ENCODE peak calls at places on chromosome 19, in ten cellular contexts. One of them, this sample, is unnamed.

GRCh38 chr19:29687897-29688728 is 22.9 kb downstream of the PLEKHF1 start:
- DNase-seq in SHP77 treated with DMSO at 0.1 percent for 48 hours: no peak
- DNase-seq in GM23248: peak
- DNase-seq in right cardiac atrium: no peak
- DNase-seq in D341Med: no peak
- DNase-seq in SK-N-DZ: no peak
- DNase-seq in substantia nigra: no peak
- DNase-seq in T follicular helper cell: no peak
- DNase-seq in colonic mucosa: no peak
- DNase-seq in breast epithelium: no peak
- DNase-seq in this sample: no peak

GRCh38 chr19:9528757-9529336 is 9.6 kb downstream of the ZNF426 start:
- DNase-seq in SHP77 treated with DMSO at 0.1 percent for 48 hours: no peak
- DNase-seq in GM23248: peak
- DNase-seq in right cardiac atrium: no peak
- DNase-seq in D341Med: no peak
- DNase-seq in SK-N-DZ: no peak
- DNase-seq in substantia nigra: no peak
- DNase-seq in T follicular helper cell: no peak
- DNase-seq in colonic mucosa: no peak
- DNase-seq in breast epithelium: no peak
- DNase-seq in this sample: no peak

GRCh38 chr19:14214580-14214979 is 8.6 kb upstream of the ADGRL1 start:
- DNase-seq in SHP77 treated with DMSO at 0.1 percent for 48 hours: no peak
- DNase-seq in GM23248: no peak
- DNase-seq in right cardiac atrium: no peak
- DNase-seq in D341Med: no peak
- DNase-seq in SK-N-DZ: no peak
- DNase-seq in substantia nigra: no peak
- DNase-seq in T follicular helper cell: no peak
- DNase-seq in colonic mucosa: no peak
- DNase-seq in breast epithelium: no peak
- DNase-seq in this sample: no peak

GRCh38 chr19:18867199-18867598 is 28.8 kb downstream of the CERS1 start:
- DNase-seq in SHP77 treated with DMSO at 0.1 percent for 48 hours: no peak
- DNase-seq in GM23248: no peak
- DNase-seq in right cardiac atrium: no peak
- DNase-seq in D341Med: no peak
- DNase-seq in SK-N-DZ: no peak
- DNase-seq in substantia nigra: no peak
- DNase-seq in T follicular helper cell: no peak
- DNase-seq in colonic mucosa: no peak
- DNase-seq in breast epithelium: no peak
- DNase-seq in this sample: no peak

GRCh38 chr19:31109626-31110025 is 239.6 kb downstream of the TSHZ3 start:
- DNase-seq in SHP77 treated with DMSO at 0.1 percent for 48 hours: no peak
- DNase-seq in GM23248: no peak
- DNase-seq in right cardiac atrium: no peak
- DNase-seq in D341Med: no peak
- DNase-seq in SK-N-DZ: peak
- DNase-seq in substantia nigra: no peak
- DNase-seq in T follicular helper cell: no peak
- DNase-seq in colonic mucosa: no peak
- DNase-seq in breast epithelium: no peak
- DNase-seq in this sample: no peak

GRCh38 chr19:38658462-38659306 is 11.2 kb downstream of the ACTN4 start:
- DNase-seq in SHP77 treated with DMSO at 0.1 percent for 48 hours: peak
- DNase-seq in GM23248: peak
- DNase-seq in right cardiac atrium: no peak
- DNase-seq in D341Med: no peak
- DNase-seq in SK-N-DZ: no peak
- DNase-seq in substantia nigra: no peak
- DNase-seq in T follicular helper cell: no peak
- DNase-seq in colonic mucosa: peak
- DNase-seq in breast epithelium: no peak
- DNase-seq in this sample: peak

GRCh38 chr19:17953316-17953801 is 13.5 kb upstream of the KCNN1 start:
- DNase-seq in SHP77 treated with DMSO at 0.1 percent for 48 hours: no peak
- DNase-seq in GM23248: no peak
- DNase-seq in right cardiac atrium: no peak
- DNase-seq in D341Med: no peak
- DNase-seq in SK-N-DZ: no peak
- DNase-seq in substantia nigra: no peak
- DNase-seq in T follicular helper cell: no peak
- DNase-seq in colonic mucosa: no peak
- DNase-seq in breast epithelium: no peak
- DNase-seq in this sample: no peak

GRCh38 chr19:56110515-56111448 is 10.3 kb downstream of the ZNF787 start:
- DNase-seq in SHP77 treated with DMSO at 0.1 percent for 48 hours: no peak
- DNase-seq in GM23248: no peak
- DNase-seq in right cardiac atrium: peak
- DNase-seq in D341Med: no peak
- DNase-seq in SK-N-DZ: peak
- DNase-seq in substantia nigra: no peak
- DNase-seq in T follicular helper cell: no peak
- DNase-seq in colonic mucosa: peak
- DNase-seq in breast epithelium: no peak
- DNase-seq in this sample: peak

GRCh38 chr19:54137913-54138776 is 583 bp downstream of the CNOT3 start:
- DNase-seq in SHP77 treated with DMSO at 0.1 percent for 48 hours: no peak
- DNase-seq in GM23248: peak
- DNase-seq in right cardiac atrium: no peak
- DNase-seq in D341Med: peak
- DNase-seq in SK-N-DZ: no peak
- DNase-seq in substantia nigra: no peak
- DNase-seq in T follicular helper cell: peak
- DNase-seq in colonic mucosa: peak
- DNase-seq in breast epithelium: no peak
- DNase-seq in this sample: peak

GRCh38 chr19:49335784-49336481 is 727 bp downstream of the CD37 start:
- DNase-seq in SHP77 treated with DMSO at 0.1 percent for 48 hours: no peak
- DNase-seq in GM23248: no peak
- DNase-seq in right cardiac atrium: no peak
- DNase-seq in D341Med: no peak
- DNase-seq in SK-N-DZ: no peak
- DNase-seq in substantia nigra: no peak
- DNase-seq in T follicular helper cell: no peak
- DNase-seq in colonic mucosa: no peak
- DNase-seq in breast epithelium: peak
- DNase-seq in this sample: no peak

GRCh38 chr19:18282021-18282787 is 782 bp upstream of the JUND start:
- DNase-seq in SHP77 treated with DMSO at 0.1 percent for 48 hours: peak
- DNase-seq in GM23248: peak
- DNase-seq in right cardiac atrium: peak
- DNase-seq in D341Med: no peak
- DNase-seq in SK-N-DZ: no peak
- DNase-seq in substantia nigra: no peak
- DNase-seq in T follicular helper cell: no peak
- DNase-seq in colonic mucosa: peak
- DNase-seq in breast epithelium: no peak
- DNase-seq in this sample: no peak

GRCh38 chr19:54905908-54906511 is at the start of gene NCR1:
- DNase-seq in SHP77 treated with DMSO at 0.1 percent for 48 hours: no peak
- DNase-seq in GM23248: no peak
- DNase-seq in right cardiac atrium: no peak
- DNase-seq in D341Med: no peak
- DNase-seq in SK-N-DZ: no peak
- DNase-seq in substantia nigra: no peak
- DNase-seq in T follicular helper cell: no peak
- DNase-seq in colonic mucosa: no peak
- DNase-seq in breast epithelium: no peak
- DNase-seq in this sample: no peak

This sample was measured in hepatocyte.